ENCODE peak calls at places on chromosome 11, in four cellular contexts. X is B cell; D is activated CD4-positive, alpha-beta T cell treated with anti-CD3 and anti-CD28 coated beads for 36 hours; V is DMS53. F is an unnamed sample.

GRCh38 chr11:66315921-66316811 is 678 bp downstream of the CD248 start:
- DNase-seq in X (no peak), D (no peak), V (peak; percentile 92), F (no peak)

GRCh38 chr11:134124660-134125451 is 56.0 kb downstream of the JAM3 start:
- DNase-seq in X (peak; percentile 35), D (peak; percentile 43), V (no peak), F (no peak)

GRCh38 chr11:57315491-57315890 is 9.3 kb downstream of the TNKS1BP1 start:
- DNase-seq in X (no peak), D (no peak), V (peak; percentile 25), F (no peak)

GRCh38 chr11:122900803-122901202 is 18.2 kb downstream of the JHY start:
- DNase-seq in X (no peak), D (no peak), V (no peak), F (peak; percentile 36)

GRCh38 chr11:46237248-46238077 is 40.0 kb upstream of the CREB3L1 start:
- DNase-seq in X (no peak), D (peak; percentile 78), V (peak; percentile 80), F (peak; percentile 71)

GRCh38 chr11:74949748-74950127 is 672 bp downstream of the SPCS2 start:
- DNase-seq in X (no peak), D (no peak), V (peak; percentile 54), F (no peak)

GRCh38 chr11:125375146-125375545 is 120.9 kb downstream of the FEZ1 start:
- DNase-seq in X (no peak), D (no peak), V (no peak), F (no peak)

GRCh38 chr11:12842933-12843636 is 166.0 kb upstream of the RASSF10 start:
- DNase-seq in X (no peak), D (no peak), V (peak; percentile 83), F (no peak)